ENCODE peak calls at places on chromosomes 4 and X, in nine cellular contexts. C is fibroblast of lung; H is retina; T is A549; S is cardiac fibroblast; J is stimulated activated CD4-positive, alpha-beta T cell treated with anti-CD3 and anti-CD28 coated beads, Interleukin-15, amount 100 ng/mL, for 24 hours; Q is GM12892; E is activated CD4-positive, alpha-beta T cell treated with anti-CD3 and anti-CD28 coated beads, Interleukin-2, amount 10 ng/mL, durations not matched to agents 7 days and 5 days; R is endothelial cell of umbilical vein. U is an unnamed sample.

GRCh38 chr4:94551616-94552564 is 100.1 kb downstream of the PDLIM5 start:
- DNase-seq in C (peak), H (no peak), T (no peak), S (peak), J (no peak), Q (no peak), E (no peak), R (peak), U (no peak)

GRCh38 chr4:183797445-183798248 is 107.5 kb upstream of the STOX2 start:
- DNase-seq in C (peak), H (peak), T (peak), S (peak), J (peak), Q (no peak), E (no peak), R (peak), U (no peak)

GRCh38 chr4:113248320-113248719 is 198.9 kb downstream of the ANK2 start:
- DNase-seq in C (no peak), H (no peak), T (peak), S (no peak), J (no peak), Q (no peak), E (no peak), R (no peak), U (no peak)

GRCh38 chr4:74615411-74615810 is 170.5 kb downstream of the AREG start:
- DNase-seq in C (no peak), H (no peak), T (no peak), S (no peak), J (no peak), Q (no peak), E (no peak), R (no peak), U (no peak)

GRCh38 chr4:177461606-177462005 is 19.4 kb upstream of the AGA start:
- DNase-seq in C (no peak), H (no peak), T (no peak), S (no peak), J (no peak), Q (no peak), E (no peak), R (no peak), U (no peak)

GRCh38 chr4:109319684-109320083 is 17.2 kb upstream of the COL25A1 start:
- DNase-seq in C (no peak), H (no peak), T (no peak), S (no peak), J (no peak), Q (no peak), E (no peak), R (no peak), U (no peak)

GRCh38 chrX:45508459-45508858 is 307.8 kb upstream of the DIPK2B start:
- DNase-seq in C (no peak), H (no peak), T (no peak), S (peak), J (no peak), Q (no peak), E (no peak), R (peak), U (no peak)

GRCh38 chrX:30275498-30275897 is 28.6 kb downstream of the MAGEB1 start:
- DNase-seq in C (peak), H (no peak), T (peak), S (peak), J (no peak), Q (no peak), E (no peak), R (peak), U (no peak)

GRCh38 chr4:122129061-122129460 is 23.1 kb upstream of the BLTP1 start:
- DNase-seq in C (no peak), H (no peak), T (no peak), S (no peak), J (no peak), Q (no peak), E (no peak), R (no peak), U (no peak)

GRCh38 chr4:110197421-110198398 is 705 bp downstream of the ELOVL6 start:
- DNase-seq in C (peak), H (peak), T (peak), S (peak), J (peak), Q (peak), E (peak), R (peak), U (peak)

GRCh38 chrX:17361620-17362019 is 13.4 kb upstream of the NHS start:
- DNase-seq in C (no peak), H (no peak), T (peak), S (no peak), J (peak), Q (no peak), E (no peak), R (no peak), U (no peak)

GRCh38 chrX:53305996-53306937 is 24.9 kb upstream of the IQSEC2 start:
- DNase-seq in C (no peak), H (no peak), T (no peak), S (no peak), J (no peak), Q (no peak), E (no peak), R (no peak), U (no peak)

GRCh38 chr4:70913947-70914445 is 11.8 kb downstream of the MOB1B start:
- DNase-seq in C (peak), H (no peak), T (no peak), S (no peak), J (no peak), Q (no peak), E (no peak), R (no peak), U (no peak)

GRCh38 chrX:115367956-115368355 is 78.4 kb downstream of the LUZP4 start:
- DNase-seq in C (peak), H (no peak), T (peak), S (no peak), J (no peak), Q (no peak), E (no peak), R (peak), U (no peak)

GRCh38 chrX:71315917-71316316 is 14.4 kb downstream of the ITGB1BP2 start:
- DNase-seq in C (peak), H (no peak), T (no peak), S (peak), J (no peak), Q (no peak), E (no peak), R (no peak), U (no peak)

GRCh38 chr4:146059153-146059552 is 116.4 kb upstream of the LSM6 start:
- DNase-seq in C (no peak), H (no peak), T (no peak), S (no peak), J (no peak), Q (no peak), E (no peak), R (no peak), U (peak)

GRCh38 chrX:44675364-44676024 is 132.8 kb upstream of the FUNDC1 start:
- DNase-seq in C (peak), H (peak), T (peak), S (peak), J (no peak), Q (no peak), E (no peak), R (peak), U (no peak)

GRCh38 chr4:124025423-124025822 is 628.8 kb downstream of the SPRY1 start:
- DNase-seq in C (no peak), H (peak), T (no peak), S (no peak), J (no peak), Q (no peak), E (no peak), R (peak), U (no peak)

GRCh38 chr4:166994686-166995085 is 239.6 kb downstream of the SPOCK3 start:
- DNase-seq in C (no peak), H (no peak), T (no peak), S (no peak), J (no peak), Q (no peak), E (no peak), R (no peak), U (no peak)

GRCh38 chr4:139297001-139297410 is 4.3 kb upstream of the NAA15 start:
- DNase-seq in C (peak), H (no peak), T (no peak), S (peak), J (no peak), Q (no peak), E (no peak), R (no peak), U (no peak)

GRCh38 chrX:132270699-132271098 is 51.5 kb upstream of the RAP2C start:
- DNase-seq in C (peak), H (no peak), T (no peak), S (peak), J (no peak), Q (no peak), E (no peak), R (no peak), U (no peak)

GRCh38 chrX:87805829-87806490 is 288.4 kb downstream of the KLHL4 start:
- DNase-seq in C (no peak), H (no peak), T (no peak), S (peak), J (no peak), Q (no peak), E (no peak), R (peak), U (no peak)

GRCh38 chr4:139300431-139301142 is 718 bp upstream of the NAA15 start:
- DNase-seq in C (peak), H (no peak), T (peak), S (peak), J (peak), Q (no peak), E (peak), R (peak), U (no peak)

GRCh38 chr4:132809298-132810032 is 339.6 kb upstream of the PCDH10 start:
- DNase-seq in C (no peak), H (peak), T (no peak), S (no peak), J (no peak), Q (no peak), E (no peak), R (no peak), U (no peak)

GRCh38 chr4:1502976-1503375 is 96.7 kb upstream of the NKX1-1 start:
- DNase-seq in C (no peak), H (no peak), T (no peak), S (no peak), J (no peak), Q (no peak), E (no peak), R (no peak), U (no peak)